ENCODE peak calls at places on chromosomes 16 and 17, in six cellular contexts. L is uterus, J is erythroblast, F is heart left ventricle, B is Peyer's patch, A is sigmoid colon. U is an unnamed sample.

GRCh38 chr17:58413684-58414083 is 3.6 kb downstream of the RNF43 start:
- DNase-seq in A (no peak), F (no peak), J (no peak), B (no peak), L (no peak), U (no peak)

GRCh38 chr16:12341423-12341822 is 364.9 kb downstream of the SNX29 start:
- DNase-seq in F (no peak), J (no peak), L (no peak), A (no peak), B (no peak), U (peak; percentile 35)

GRCh38 chr17:43338886-43339516 is 59.8 kb upstream of the ARL4D start:
- DNase-seq in L (peak; percentile 59), J (peak; percentile 78), A (peak; percentile 89), F (peak; percentile 85), B (peak; percentile 73), U (no peak)

GRCh38 chr16:17743158-17743557 is 272.4 kb upstream of the XYLT1 start:
- DNase-seq in L (no peak), J (no peak), B (no peak), F (no peak), A (no peak), U (no peak)

GRCh38 chr16:80802902-80803301 is 1.5 kb downstream of the CDYL2 start:
- DNase-seq in J (no peak), B (no peak), F (no peak), L (no peak), A (no peak), U (no peak)

GRCh38 chr17:7832431-7832830 is 1.6 kb upstream of the KDM6B start:
- DNase-seq in L (no peak), J (no peak), A (peak; percentile 61), F (no peak), B (no peak), U (no peak)

GRCh38 chr17:19366637-19366972 is 4.1 kb upstream of the B9D1 start:
- DNase-seq in A (peak; percentile 44), J (no peak), B (no peak), L (no peak), F (no peak), U (no peak)

GRCh38 chr16:86718118-86718517 is 139.8 kb downstream of the FOXL1 start:
- DNase-seq in J (no peak), F (no peak), A (no peak), B (no peak), L (no peak), U (peak; percentile 19)

GRCh38 chr17:76337413-76337777 is 16.3 kb downstream of the PRPSAP1 start:
- DNase-seq in B (no peak), J (no peak), L (no peak), F (no peak), A (peak; percentile 10), U (peak; percentile 62)

GRCh38 chr17:51670899-51671298 is 410.6 kb downstream of the UTP18 start:
- DNase-seq in L (no peak), B (no peak), F (no peak), A (no peak), J (no peak), U (no peak)
- TF ChIP-seq POLR2A in L (no peak), B (no peak), F (no peak), A (no peak), J (no peak), U (no peak)

DNA sequence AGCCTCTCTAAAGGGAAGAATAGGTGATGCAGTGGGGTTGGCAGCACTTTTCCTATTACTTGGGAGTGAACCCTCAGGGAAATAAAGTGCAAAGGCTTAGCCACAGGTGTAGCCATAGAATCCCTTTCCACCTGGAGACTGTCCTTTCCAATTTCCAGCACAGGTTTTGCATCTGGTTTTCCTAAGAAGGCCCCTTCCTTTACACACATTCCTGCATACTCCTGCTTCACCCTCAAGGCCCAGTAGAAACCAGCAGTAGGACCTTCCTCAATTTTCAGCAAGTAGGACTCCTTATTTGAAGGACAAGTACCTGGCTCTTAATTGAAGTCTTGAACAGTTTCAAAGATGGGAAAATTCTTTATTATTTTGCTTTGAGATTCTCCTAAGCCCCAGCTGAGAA is 171.8 kb upstream of the TBX2 start:
- DNase-seq in A (no peak), L (no peak), B (no peak), F (no peak), J (no peak), U (no peak)
- TF ChIP-seq POLR2A in A (no peak), L (no peak), B (no peak), F (no peak), J (no peak), U (no peak)

GRCh38 chr16:55735120-55735781 is 79.5 kb downstream of the SLC6A2 start:
- DNase-seq in F (no peak), J (no peak), B (no peak), L (no peak), A (no peak), U (no peak)
- TF ChIP-seq POLR2A in F (no peak), J (no peak), B (no peak), L (no peak), A (no peak), U (no peak)

GRCh38 chr17:81163051-81163695 is 2.1 kb upstream of the PVALEF start:
- DNase-seq in B (no peak), L (no peak), A (no peak), J (no peak), F (no peak), U (no peak)

GRCh38 chr17:81163703-81164413 is 1.4 kb upstream of the PVALEF start:
- DNase-seq in F (no peak), J (no peak), A (no peak), B (no peak), L (no peak), U (no peak)

GRCh38 chr17:81161536-81161935 is 3.8 kb upstream of the PVALEF start:
- DNase-seq in F (no peak), L (no peak), J (no peak), B (no peak), A (no peak), U (no peak)

GRCh38 chr17:81161972-81162371 is 3.3 kb upstream of the PVALEF start:
- DNase-seq in J (no peak), A (no peak), B (no peak), F (no peak), L (no peak), U (no peak)

DNA sequence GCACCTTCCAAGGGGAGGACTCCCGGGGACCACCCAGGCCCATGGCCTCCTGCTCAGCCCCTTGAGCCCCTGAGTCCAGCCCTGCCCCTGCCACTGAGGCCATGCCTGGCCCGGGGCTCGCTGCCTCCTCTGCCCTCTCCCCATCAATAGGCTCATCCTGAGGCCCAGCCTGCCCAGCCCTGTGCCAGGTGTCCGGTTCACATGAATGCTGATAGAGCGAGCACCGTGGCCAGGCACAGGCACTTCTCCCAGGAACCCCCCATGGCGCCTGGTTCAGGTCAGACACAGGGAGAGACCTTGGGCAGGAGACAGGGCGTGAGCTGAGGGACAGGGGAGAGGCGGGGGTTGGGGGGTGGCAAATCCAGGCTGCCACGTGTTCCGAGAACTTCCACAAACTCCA is 2.8 kb upstream of the PVALEF start:
- DNase-seq in J (no peak), F (no peak), A (no peak), B (no peak), L (no peak), U (no peak)
- TF ChIP-seq POLR2A in J (no peak), F (no peak), A (no peak), B (no peak), L (no peak), U (no peak)

DNA sequence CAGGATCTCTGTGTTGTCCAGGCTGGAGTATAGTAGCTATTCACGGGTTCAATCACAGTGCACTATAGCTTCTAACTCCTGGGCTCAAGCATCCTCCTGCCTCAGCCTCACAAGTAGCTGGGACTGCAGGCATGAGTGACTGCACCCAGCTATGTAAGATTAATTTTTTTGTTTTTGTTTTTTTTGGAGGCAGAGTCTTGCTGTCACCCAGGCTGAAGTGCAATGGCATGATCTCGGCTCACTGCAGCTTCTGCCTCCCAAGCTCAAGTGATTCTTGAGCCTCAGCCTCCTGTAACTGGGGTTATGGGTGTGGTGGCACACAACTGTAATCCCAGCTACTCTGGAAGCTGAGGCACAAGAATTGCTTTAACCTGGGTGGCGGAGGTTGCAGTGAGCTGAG is 15.8 kb downstream of the PPM1D start:
- DNase-seq in B (no peak), A (no peak), F (no peak), J (no peak), L (no peak), U (no peak)
- TF ChIP-seq POLR2A in B (no peak), A (no peak), F (no peak), J (no peak), L (no peak), U (no peak)

U was measured in H54.